ENCODE peak calls at places on chromosomes 3 and 15, in eight cellular contexts. D is psoas muscle, Y is kidney, M is brain microvascular endothelial cell, W is IMR-90, C is heart left ventricle, V is neural progenitor cell, R is A549. T is an unnamed sample.

GRCh38 chr3:73432021-73432722 is 192.6 kb downstream of the PDZRN3 start:
- DNase-seq in Y (no peak), D (no peak), M (peak), C (no peak), W (peak), R (peak), V (peak), T (no peak)

GRCh38 chr3:194688207-194688711 is 2.6 kb downstream of the FAM43A start:
- DNase-seq in D (peak), W (peak), R (no peak), M (no peak), V (peak), Y (peak), C (peak), T (no peak)

GRCh38 chr15:40928351-40928974 is 677 bp upstream of the DLL4 start:
- DNase-seq in C (no peak), V (peak), W (no peak), R (no peak), M (no peak), D (no peak), Y (peak), T (no peak)

GRCh38 chr3:180594631-180595348 is 7.2 kb upstream of the TTC14 start:
- DNase-seq in D (no peak), Y (no peak), W (peak), C (no peak), R (peak), M (no peak), V (peak), T (no peak)

GRCh38 chr3:149207475-149207874 is 14.2 kb downstream of the CP start:
- DNase-seq in M (no peak), Y (no peak), W (peak), R (no peak), D (no peak), V (no peak), C (no peak), T (no peak)

GRCh38 chr3:170999737-171000242 is 26.7 kb downstream of the SLC2A2 start:
- DNase-seq in V (no peak), W (peak), C (no peak), R (peak), D (no peak), M (peak), Y (no peak), T (no peak)

GRCh38 chr15:96047255-96047931 is 283.1 kb upstream of the NR2F2 start:
- DNase-seq in V (no peak), R (no peak), Y (no peak), C (no peak), W (peak), D (no peak), M (peak), T (no peak)

GRCh38 chr3:134846084-134846483 is 51.0 kb downstream of the EPHB1 start:
- DNase-seq in D (no peak), R (no peak), V (no peak), C (no peak), M (no peak), W (no peak), Y (no peak), T (no peak)

GRCh38 chr3:142734834-142735233 is 11.0 kb downstream of the TRPC1 start:
- DNase-seq in W (no peak), V (no peak), D (no peak), C (no peak), M (no peak), Y (no peak), R (no peak), T (no peak)

GRCh38 chr3:129050556-129051295 is 9.9 kb upstream of the GP9 start:
- DNase-seq in M (no peak), Y (no peak), D (no peak), W (no peak), C (no peak), V (no peak), R (no peak), T (no peak)
- H3K4me3 ChIP-seq in M (no peak), Y (no peak), D (no peak), W (no peak), C (no peak), V (no peak), R (no peak), T (no peak)

GRCh38 chr15:75810874-75811498 is 32.3 kb upstream of the UBE2Q2 start:
- DNase-seq in Y (no peak), R (no peak), C (no peak), D (no peak), M (no peak), V (no peak), W (no peak), T (no peak)

GRCh38 chr15:75808563-75808962 is 34.7 kb upstream of the UBE2Q2 start:
- DNase-seq in V (no peak), R (no peak), Y (no peak), W (no peak), C (no peak), D (no peak), M (no peak), T (no peak)

GRCh38 chr15:75811616-75812015 is 31.6 kb upstream of the UBE2Q2 start:
- DNase-seq in W (no peak), M (no peak), R (no peak), C (no peak), Y (no peak), V (no peak), D (no peak), T (no peak)

GRCh38 chr15:75814794-75815193 is 28.5 kb upstream of the UBE2Q2 start:
- DNase-seq in Y (no peak), R (no peak), D (no peak), C (no peak), W (no peak), M (no peak), V (no peak), T (no peak)

GRCh38 chr15:75809986-75810750 is 33.1 kb upstream of the UBE2Q2 start:
- DNase-seq in C (no peak), M (no peak), D (no peak), Y (no peak), R (peak), V (peak), W (no peak), T (no peak)
- TF ChIP-seq CTCF in C (peak), M (peak), D (peak), Y (peak), R (peak), V (peak), W (peak), T (peak)

GRCh38 chr3:49869525-49870126 is at the start of gene CAMKV:
- DNase-seq in C (no peak), V (peak), R (no peak), W (no peak), Y (no peak), D (no peak), M (no peak), T (no peak)
- H3K4me3 ChIP-seq in C (peak), V (peak), R (peak), W (no peak), Y (no peak), D (peak), M (peak), T (peak)

GRCh38 chr3:7188551-7188950 is 327.6 kb downstream of the GRM7 start:
- DNase-seq in R (no peak), C (no peak), D (no peak), M (peak), V (no peak), W (no peak), Y (no peak), T (no peak)
- TF ChIP-seq CTCF in R (no peak), C (no peak), D (no peak), M (no peak), V (no peak), W (no peak), Y (no peak), T (no peak)

T was measured in GM12864.